ENCODE peak calls at places on chromosomes 12 and 14, in seven cellular contexts. J is RKO; P is Jurkat, Clone E6-1; D is cardiac muscle cell; E is T-helper 9 cell; F is NCI-H1092; O is non-pigmented ciliary epithelial cell. L is an unnamed sample.

GRCh38 chr12:124700810-124701594 is 133.6 kb upstream of the NCOR2 start:
- DNase-seq in J (no peak), P (no peak), D (peak), E (no peak), F (no peak), O (no peak), L (peak)

GRCh38 chr12:21655594-21655993 is 2.0 kb downstream of the LDHB start:
- DNase-seq in J (no peak), P (no peak), D (no peak), E (no peak), F (no peak), O (no peak), L (no peak)

GRCh38 chr12:26130728-26131127 is 5.9 kb upstream of the BHLHE41 start:
- DNase-seq in J (no peak), P (no peak), D (no peak), E (no peak), F (no peak), O (no peak), L (no peak)

GRCh38 chr14:23114120-23114458 is 5.0 kb downstream of the CEBPE start:
- DNase-seq in J (no peak), P (no peak), D (no peak), E (no peak), F (no peak), O (no peak), L (no peak)

GRCh38 chr12:70044170-70044569 is 199.1 kb upstream of the CNOT2 start:
- DNase-seq in J (no peak), P (no peak), D (no peak), E (no peak), F (no peak), O (no peak), L (no peak)

GRCh38 chr14:75126121-75126544 is 715 bp downstream of the NEK9 start:
- DNase-seq in J (peak), P (peak), D (no peak), E (no peak), F (no peak), O (no peak), L (no peak)

GRCh38 chr14:54577977-54578376 is 11.0 kb downstream of the SAMD4A start:
- DNase-seq in J (no peak), P (no peak), D (no peak), E (no peak), F (no peak), O (no peak), L (peak)

GRCh38 chr12:111126331-111126730 is 206.0 kb upstream of the MYL2 start:
- DNase-seq in J (no peak), P (no peak), D (no peak), E (no peak), F (no peak), O (no peak), L (no peak)

GRCh38 chr14:20614038-20614840 is 23.1 kb upstream of the RNASE12 start:
- DNase-seq in J (peak), P (no peak), D (peak), E (no peak), F (no peak), O (no peak), L (peak)

GRCh38 chr12:25107920-25108319 is 87.0 kb downstream of the DNAI7 start:
- DNase-seq in J (no peak), P (no peak), D (no peak), E (no peak), F (no peak), O (no peak), L (no peak)

GRCh38 chr14:39322807-39323206 is 89.1 kb downstream of the MIA2 start:
- DNase-seq in J (no peak), P (no peak), D (no peak), E (no peak), F (no peak), O (peak), L (no peak)

GRCh38 chr12:126507231-126507630 is 1442.0 kb downstream of the AACS start:
- DNase-seq in J (no peak), P (no peak), D (no peak), E (no peak), F (no peak), O (no peak), L (no peak)

GRCh38 chr14:53209370-53209769 is 56.2 kb upstream of the DDHD1 start:
- DNase-seq in J (no peak), P (no peak), D (no peak), E (no peak), F (no peak), O (no peak), L (no peak)

GRCh38 chr14:20179218-20179617 is 11.5 kb upstream of the OR11G2 start:
- DNase-seq in J (no peak), P (no peak), D (no peak), E (no peak), F (no peak), O (no peak), L (no peak)

GRCh38 chr14:86221000-86221399 is 691.1 kb downstream of the FLRT2 start:
- DNase-seq in J (no peak), P (no peak), D (peak), E (no peak), F (no peak), O (no peak), L (no peak)

GRCh38 chr12:4379410-4379809 is at the start of gene FGF23:
- DNase-seq in J (no peak), P (no peak), D (peak), E (no peak), F (no peak), O (no peak), L (no peak)

GRCh38 chr12:11822071-11822818 is 172.8 kb downstream of the ETV6 start:
- DNase-seq in J (no peak), P (no peak), D (no peak), E (peak), F (no peak), O (peak), L (no peak)

GRCh38 chr12:108634225-108634795 is 616 bp upstream of the SELPLG start:
- DNase-seq in J (no peak), P (peak), D (no peak), E (no peak), F (no peak), O (no peak), L (no peak)

GRCh38 chr12:18752280-18752920 is 14.5 kb downstream of the CAPZA3 start:
- DNase-seq in J (no peak), P (no peak), D (no peak), E (no peak), F (no peak), O (peak), L (no peak)

GRCh38 chr12:116520801-116521471 is 38.2 kb upstream of the MAP1LC3B2 start:
- DNase-seq in J (no peak), P (no peak), D (no peak), E (no peak), F (no peak), O (no peak), L (peak)

GRCh38 chr14:75303415-75303814 is 24.8 kb downstream of the FOS start:
- DNase-seq in J (peak), P (peak), D (peak), E (peak), F (peak), O (no peak), L (peak)

GRCh38 chr12:7351177-7351576 is 47.3 kb downstream of the ACSM4 start:
- DNase-seq in J (no peak), P (peak), D (no peak), E (no peak), F (no peak), O (no peak), L (no peak)

GRCh38 chr14:61392297-61392696 is 70.9 kb downstream of the PRKCH start:
- DNase-seq in J (no peak), P (no peak), D (no peak), E (no peak), F (no peak), O (no peak), L (no peak)

GRCh38 chr14:68295316-68295816 is 475.8 kb downstream of the RAD51B start:
- DNase-seq in J (no peak), P (no peak), D (peak), E (no peak), F (no peak), O (no peak), L (peak)

GRCh38 chr14:67357583-67358354 is 1.8 kb downstream of the ATP6V1D start:
- DNase-seq in J (peak), P (no peak), D (no peak), E (no peak), F (no peak), O (no peak), L (no peak)

GRCh38 chr14:105989746-105990302 is 463.4 kb downstream of the TMEM121 start:
- DNase-seq in J (no peak), P (no peak), D (no peak), E (no peak), F (no peak), O (no peak), L (no peak)

GRCh38 chr14:94600148-94600545 is 12.0 kb upstream of the SERPINA3 start:
- DNase-seq in J (no peak), P (no peak), D (no peak), E (no peak), F (no peak), O (no peak), L (no peak)

GRCh38 chr12:20063116-20063515 is 305.2 kb upstream of the PDE3A start:
- DNase-seq in J (no peak), P (no peak), D (no peak), E (no peak), F (no peak), O (no peak), L (no peak)

GRCh38 chr12:96882862-96883261 is 24.2 kb upstream of the NEDD1 start:
- DNase-seq in J (peak), P (no peak), D (no peak), E (no peak), F (no peak), O (peak), L (no peak)

GRCh38 chr14:50002926-50003212 is 110.0 kb downstream of the ARF6 start:
- DNase-seq in J (no peak), P (no peak), D (no peak), E (no peak), F (no peak), O (no peak), L (no peak)